ENCODE peak calls at places on chromosomes 4 and X, in eight cellular contexts. J is ascending aorta; Q is CD8-positive, alpha-beta T cell; T is heart right ventricle; O is vagina; N is astrocyte; I is mammary epithelial cell; D is CD4-positive, alpha-beta T cell. A is an unnamed sample.

GRCh38 chr4:87853108-87853507 is 20.3 kb downstream of the MEPE start:
- DNase-seq in T (no peak), D (no peak), Q (no peak), I (peak), J (no peak), O (no peak), N (peak), A (peak)

GRCh38 chr4:112515278-112516075 is 503 bp downstream of the NEUROG2 start:
- DNase-seq in D (no peak), J (no peak), Q (no peak), I (peak), O (no peak), N (peak), T (no peak), A (peak)

GRCh38 chr4:145012841-145013240 is 85.2 kb downstream of the ANAPC10 start:
- DNase-seq in D (no peak), J (no peak), O (no peak), N (peak), T (no peak), I (peak), Q (no peak), A (peak)

GRCh38 chrX:73765776-73766465 is 202.9 kb downstream of the CHIC1 start:
- DNase-seq in Q (no peak), I (no peak), O (no peak), T (no peak), N (no peak), D (no peak), J (no peak), A (no peak)

GRCh38 chr4:165915215-165915614 is 42.2 kb downstream of the TLL1 start:
- DNase-seq in D (no peak), N (no peak), T (no peak), O (no peak), I (peak), Q (no peak), J (no peak), A (no peak)

GRCh38 chrX:49257074-49257790 is 7.3 kb downstream of the FOXP3 start:
- DNase-seq in N (no peak), J (no peak), T (no peak), O (no peak), D (no peak), I (no peak), Q (no peak), A (no peak)

GRCh38 chr4:78876568-78877320 is 62.5 kb downstream of the PAQR3 start:
- DNase-seq in T (no peak), I (peak), Q (no peak), D (no peak), O (no peak), N (no peak), J (no peak), A (no peak)

GRCh38 chr4:152064282-152064681 is 303.5 kb upstream of the GATB start:
- DNase-seq in O (no peak), Q (no peak), N (peak), I (no peak), J (no peak), D (no peak), T (no peak), A (no peak)

GRCh38 chr4:776743-777441 is 49.0 kb downstream of the CPLX1 start:
- DNase-seq in Q (no peak), D (no peak), T (no peak), N (no peak), J (no peak), I (no peak), O (no peak), A (no peak)

GRCh38 chr4:129806986-129807385 is 711.0 kb downstream of the C4orf33 start:
- DNase-seq in J (no peak), Q (no peak), I (no peak), D (no peak), N (no peak), T (no peak), O (no peak), A (no peak)

GRCh38 chr4:138670681-138671080 is 344.9 kb upstream of the NOCT start:
- DNase-seq in I (no peak), J (no peak), T (no peak), D (no peak), O (no peak), Q (no peak), N (no peak), A (no peak)

GRCh38 chr4:149574973-149575372 is 240.7 kb downstream of the IQCM start:
- DNase-seq in T (no peak), Q (no peak), O (no peak), D (no peak), J (no peak), I (no peak), N (no peak), A (no peak)

GRCh38 chr4:118772149-118773081 is 63.5 kb downstream of the SEC24D start:
- DNase-seq in O (no peak), J (no peak), T (no peak), Q (no peak), D (no peak), I (peak), N (peak), A (no peak)

GRCh38 chr4:1156069-1156468 is 16.3 kb downstream of the SPON2 start:
- DNase-seq in Q (no peak), O (no peak), J (no peak), T (no peak), N (no peak), I (no peak), D (no peak), A (no peak)

GRCh38 chr4:184153781-184154542 is 63.7 kb downstream of the ENPP6 start:
- DNase-seq in Q (no peak), J (no peak), T (no peak), D (no peak), I (no peak), O (no peak), N (no peak), A (no peak)

GRCh38 chrX:74537011-74537390 is 77.4 kb downstream of the RLIM start:
- DNase-seq in J (no peak), I (no peak), Q (no peak), O (peak), T (peak), N (peak), D (no peak), A (peak)

GRCh38 chrX:132876933-132877332 is 81.5 kb downstream of the HS6ST2 start:
- DNase-seq in Q (no peak), N (no peak), T (no peak), D (no peak), O (no peak), J (no peak), I (no peak), A (no peak)

GRCh38 chr4:52659722-52660261 is 691 bp upstream of the USP46 start:
- DNase-seq in Q (no peak), N (no peak), O (peak), J (peak), T (peak), D (no peak), I (peak), A (peak)

GRCh38 chrX:1592863-1593201 is 1.4 kb downstream of the AKAP17A start:
- DNase-seq in T (no peak), O (no peak), I (no peak), N (no peak), D (no peak), Q (no peak), J (no peak), A (no peak)

GRCh38 chrX:45714864-45715263 is 514.2 kb upstream of the DIPK2B start:
- DNase-seq in D (no peak), O (no peak), J (peak), T (peak), Q (no peak), N (peak), I (peak), A (peak)

GRCh38 chr4:1072830-1073446 is 40.4 kb downstream of the RNF212 start:
- DNase-seq in J (peak), D (peak), I (peak), T (peak), O (no peak), Q (peak), N (peak), A (peak)

GRCh38 chrX:11210397-11210796 is 82.8 kb upstream of the AMELX start:
- DNase-seq in D (no peak), O (no peak), T (no peak), Q (no peak), I (no peak), N (no peak), J (no peak), A (no peak)

GRCh38 chrX:47191331-47191730 is 2.3 kb upstream of the UBA1 start:
- DNase-seq in Q (peak), I (peak), N (no peak), T (no peak), J (no peak), D (peak), O (no peak), A (no peak)

GRCh38 chr4:71251266-71251665 is 87.6 kb upstream of the SLC4A4 start:
- DNase-seq in J (no peak), Q (no peak), T (no peak), N (peak), I (no peak), O (no peak), D (no peak), A (no peak)

GRCh38 chrX:154991039-154991438 is 31.5 kb downstream of the F8 start:
- DNase-seq in D (no peak), Q (no peak), I (peak), J (no peak), O (no peak), T (no peak), N (no peak), A (no peak)

GRCh38 chrX:115177941-115178340 is 11.3 kb upstream of the RBMXL3 start:
- DNase-seq in I (no peak), D (no peak), T (no peak), Q (no peak), J (no peak), N (peak), O (no peak), A (no peak)

GRCh38 chr4:77044458-77045124 is 31.2 kb downstream of the CCNI start:
- DNase-seq in J (no peak), T (no peak), I (peak), N (peak), D (no peak), Q (no peak), O (no peak), A (no peak)

GRCh38 chrX:72114306-72114705 is 17.4 kb downstream of the RTL5 start:
- DNase-seq in Q (no peak), N (no peak), T (no peak), O (no peak), I (no peak), J (no peak), D (no peak), A (no peak)

GRCh38 chr4:8304827-8305695 is 35.5 kb downstream of the HTRA3 start:
- DNase-seq in J (peak), Q (no peak), I (no peak), O (no peak), N (no peak), D (no peak), T (no peak), A (no peak)
- H3K27ac ChIP-seq in J (no peak), Q (no peak), I (no peak), O (no peak), N (no peak), D (no peak), T (no peak), A (no peak)

GRCh38 chr4:22240814-22241213 is 275.1 kb downstream of the ADGRA3 start:
- DNase-seq in J (no peak), Q (no peak), D (no peak), I (no peak), N (no peak), T (no peak), O (no peak), A (no peak)

GRCh38 chr4:22237846-22238513 is 277.9 kb downstream of the ADGRA3 start:
- DNase-seq in Q (no peak), J (no peak), N (no peak), D (no peak), O (no peak), T (no peak), I (no peak), A (no peak)

GRCh38 chr4:22237155-22237751 is 278.6 kb downstream of the ADGRA3 start:
- DNase-seq in I (no peak), N (no peak), T (no peak), Q (peak), D (peak), O (no peak), J (no peak), A (no peak)

GRCh38 chr4:22241415-22241814 is 274.5 kb downstream of the ADGRA3 start:
- DNase-seq in J (no peak), T (no peak), O (no peak), I (no peak), Q (no peak), N (no peak), D (no peak), A (no peak)

GRCh38 chr4:22238742-22239141 is 277.1 kb downstream of the ADGRA3 start:
- DNase-seq in Q (no peak), N (no peak), I (no peak), D (no peak), J (no peak), O (no peak), T (no peak), A (no peak)
- TF ChIP-seq CTCF in Q (no peak), N (no peak), I (peak), D (no peak), J (no peak), O (no peak), T (no peak), A (peak)

GRCh38 chr4:82890602-82890912 is 396 bp downstream of the SEC31A start:
- DNase-seq in Q (no peak), N (no peak), D (no peak), I (no peak), J (no peak), T (no peak), O (no peak), A (no peak)
- H3K27ac ChIP-seq in Q (peak), N (peak), D (peak), I (peak), J (peak), T (peak), O (peak), A (peak)

DNA sequence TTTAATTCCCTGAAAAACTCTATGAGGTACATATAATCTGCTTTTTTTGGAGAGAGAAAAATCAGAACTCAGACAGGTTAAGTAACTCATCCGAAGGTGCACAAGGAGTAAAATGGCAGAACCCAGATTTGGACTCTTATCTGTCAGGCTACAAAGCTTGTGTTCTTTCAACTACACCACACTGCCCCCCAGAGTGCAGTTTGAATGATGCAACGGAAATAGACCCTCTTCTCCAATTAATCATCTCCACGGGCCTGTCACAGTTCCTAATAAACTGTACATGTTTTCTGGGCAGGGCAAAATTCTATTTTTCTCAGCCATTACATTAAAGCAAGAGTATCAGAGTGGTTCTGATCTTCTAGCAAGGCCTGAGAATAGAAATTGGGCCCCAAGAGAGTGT is 35.3 kb upstream of the DCX start:
- DNase-seq in I (no peak), T (no peak), Q (no peak), N (peak), J (no peak), D (no peak), O (no peak), A (no peak)
- TF ChIP-seq CTCF in I (peak), T (peak), Q (no peak), N (peak), J (no peak), D (no peak), O (no peak), A (peak)

GRCh38 chr4:147363514-147363913 is 117.4 kb upstream of the EDNRA start:
- DNase-seq in I (no peak), O (no peak), D (no peak), Q (no peak), T (no peak), J (no peak), N (no peak), A (no peak)
- H3K27ac ChIP-seq in I (no peak), O (peak), D (no peak), Q (no peak), T (no peak), J (peak), N (no peak), A (peak)

A was measured in brain microvascular endothelial cell.